ENCODE peak calls at places on chromosomes 16 and 17, in six cellular contexts. One of them, this sample, is unnamed.

GRCh38 chr17:65389956-65390355 is 171.5 kb downstream of the AXIN2 start:
- DNase-seq in H1: no peak
- DNase-seq in GM12891: no peak
- DNase-seq in K562: no peak
- DNase-seq in HepG2: no peak
- DNase-seq in GM12878: no peak
- DNase-seq in this sample: no peak

GRCh38 chr17:70767102-70767701 is 597.9 kb downstream of the KCNJ2 start:
- DNase-seq in HepG2: peak
- DNase-seq in GM12891: peak
- DNase-seq in H1: no peak
- DNase-seq in K562: peak
- DNase-seq in GM12878: no peak
- DNase-seq in this sample: no peak

GRCh38 chr17:75922173-75922961 is 17.7 kb upstream of the MRPL38 start:
- DNase-seq in H1: no peak
- DNase-seq in GM12878: no peak
- DNase-seq in GM12891: no peak
- DNase-seq in HepG2: no peak
- DNase-seq in K562: no peak
- DNase-seq in this sample: no peak

GRCh38 chr16:9033125-9033830 is 58.2 kb upstream of the HAPSTR1 start:
- DNase-seq in H1: peak
- DNase-seq in GM12891: no peak
- DNase-seq in HepG2: peak
- DNase-seq in GM12878: no peak
- DNase-seq in K562: peak
- DNase-seq in this sample: no peak

GRCh38 chr17:12438212-12438611 is 227.5 kb upstream of the MYOCD start:
- DNase-seq in HepG2: no peak
- DNase-seq in K562: no peak
- DNase-seq in GM12878: no peak
- DNase-seq in GM12891: no peak
- DNase-seq in H1: no peak
- DNase-seq in this sample: no peak

GRCh38 chr17:73976676-73977521 is 226.6 kb upstream of the RPL38 start:
- DNase-seq in K562: peak
- DNase-seq in H1: no peak
- DNase-seq in GM12891: no peak
- DNase-seq in GM12878: no peak
- DNase-seq in HepG2: no peak
- DNase-seq in this sample: no peak

GRCh38 chr16:30637952-30638351 is 12.8 kb upstream of the PRR14 start:
- DNase-seq in H1: no peak
- DNase-seq in GM12878: no peak
- DNase-seq in HepG2: peak
- DNase-seq in K562: peak
- DNase-seq in GM12891: no peak
- DNase-seq in this sample: no peak

GRCh38 chr16:9847146-9847545 is 335.1 kb downstream of the GRIN2A start:
- DNase-seq in GM12891: no peak
- DNase-seq in HepG2: no peak
- DNase-seq in H1: no peak
- DNase-seq in K562: no peak
- DNase-seq in GM12878: no peak
- DNase-seq in this sample: no peak

GRCh38 chr16:4261557-4262172 is 11.2 kb downstream of the TFAP4 start:
- DNase-seq in GM12891: no peak
- DNase-seq in K562: peak
- DNase-seq in HepG2: peak
- DNase-seq in H1: peak
- DNase-seq in GM12878: no peak
- DNase-seq in this sample: no peak

GRCh38 chr16:13911871-13912270 is 8.1 kb upstream of the ERCC4 start:
- DNase-seq in HepG2: no peak
- DNase-seq in H1: no peak
- DNase-seq in GM12891: no peak
- DNase-seq in K562: no peak
- DNase-seq in GM12878: no peak
- DNase-seq in this sample: no peak

GRCh38 chr17:49588726-49589555 is 13.3 kb downstream of the NXPH3 start:
- DNase-seq in HepG2: no peak
- DNase-seq in H1: no peak
- DNase-seq in GM12891: no peak
- DNase-seq in K562: no peak
- DNase-seq in GM12878: no peak
- DNase-seq in this sample: no peak

GRCh38 chr17:1985686-1986085 is 39.4 kb downstream of the RTN4RL1 start:
- DNase-seq in GM12891: no peak
- DNase-seq in GM12878: no peak
- DNase-seq in HepG2: no peak
- DNase-seq in H1: no peak
- DNase-seq in K562: no peak
- DNase-seq in this sample: no peak

GRCh38 chr17:7677388-7678067 is 9.8 kb downstream of the TP53 start:
- DNase-seq in K562: no peak
- DNase-seq in GM12891: no peak
- DNase-seq in GM12878: no peak
- DNase-seq in H1: no peak
- DNase-seq in HepG2: no peak
- DNase-seq in this sample: no peak

GRCh38 chr17:21165922-21166598 is 39.3 kb downstream of the DHRS7B start:
- DNase-seq in H1: no peak
- DNase-seq in HepG2: no peak
- DNase-seq in GM12891: no peak
- DNase-seq in GM12878: no peak
- DNase-seq in K562: no peak
- DNase-seq in this sample: no peak

GRCh38 chr16:3327514-3327913 is 22.2 kb downstream of the ZNF75A start:
- DNase-seq in HepG2: no peak
- DNase-seq in K562: no peak
- DNase-seq in GM12891: no peak
- DNase-seq in GM12878: no peak
- DNase-seq in H1: no peak
- DNase-seq in this sample: no peak

GRCh38 chr16:54080524-54081008 is 206.0 kb downstream of the IRX3 start:
- DNase-seq in GM12878: no peak
- DNase-seq in K562: no peak
- DNase-seq in HepG2: peak
- DNase-seq in GM12891: no peak
- DNase-seq in H1: no peak
- DNase-seq in this sample: no peak

GRCh38 chr16:53048139-53048915 is 4.4 kb downstream of the CHD9NB start:
- DNase-seq in GM12891: no peak
- DNase-seq in HepG2: peak
- DNase-seq in K562: no peak
- DNase-seq in H1: no peak
- DNase-seq in GM12878: no peak
- DNase-seq in this sample: no peak

GRCh38 chr17:7173687-7174602 is 5.2 kb downstream of the ASGR1 start:
- DNase-seq in GM12891: no peak
- DNase-seq in K562: peak
- DNase-seq in H1: peak
- DNase-seq in HepG2: no peak
- DNase-seq in GM12878: no peak
- DNase-seq in this sample: peak

DNA sequence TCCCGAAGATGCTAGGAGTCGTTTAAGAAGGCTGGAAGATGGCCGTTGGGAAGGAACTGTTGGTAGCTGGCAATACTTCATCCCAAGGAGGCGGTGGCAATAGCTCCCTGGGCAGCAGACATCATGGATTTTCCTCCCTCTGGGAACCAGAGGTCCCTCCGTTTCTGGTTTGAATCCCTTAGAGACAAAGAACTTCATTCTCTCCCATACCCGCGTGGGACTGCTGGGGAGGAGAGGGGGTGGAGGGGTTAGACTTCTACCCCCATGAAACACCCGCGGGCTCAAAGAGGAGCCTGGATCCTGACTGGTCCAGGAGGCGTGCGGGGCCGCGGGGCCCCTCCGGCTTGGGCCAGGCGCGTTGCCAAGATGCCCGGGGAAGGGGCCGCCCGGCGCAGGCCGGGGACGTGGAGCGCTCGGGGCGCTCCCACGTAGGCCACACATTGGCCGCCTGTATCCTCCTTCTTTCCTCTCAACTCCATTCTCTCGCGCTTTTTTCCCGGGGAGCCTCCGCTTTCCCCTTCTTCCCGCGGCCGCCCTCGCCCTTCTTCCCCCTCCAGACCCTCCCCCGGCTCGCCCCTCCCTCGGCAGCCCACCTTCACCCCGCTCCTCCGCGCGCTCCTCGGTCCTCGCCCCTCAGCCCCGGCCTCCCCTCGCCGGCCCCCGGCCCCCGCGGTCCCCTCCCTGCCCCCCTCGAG is 433 bp upstream of the MSL1 start:
- DNase-seq in H1: no peak
- DNase-seq in K562: peak
- DNase-seq in HepG2: no peak
- DNase-seq in GM12891: peak
- DNase-seq in GM12878: no peak
- DNase-seq in this sample: peak
- TF ChIP-seq POLR2A in H1: peak
- TF ChIP-seq POLR2A in K562: no peak
- TF ChIP-seq POLR2A in HepG2: peak
- TF ChIP-seq POLR2A in GM12891: no peak
- TF ChIP-seq POLR2A in GM12878: no peak
- TF ChIP-seq POLR2A in this sample: peak

GRCh38 chr16:48910214-48910613 is 300.2 kb upstream of the N4BP1 start:
- DNase-seq in GM12878: no peak
- DNase-seq in GM12891: no peak
- DNase-seq in K562: no peak
- DNase-seq in HepG2: no peak
- DNase-seq in H1: no peak
- DNase-seq in this sample: no peak

GRCh38 chr16:48912360-48912759 is 302.4 kb upstream of the N4BP1 start:
- DNase-seq in K562: no peak
- DNase-seq in GM12891: no peak
- DNase-seq in HepG2: no peak
- DNase-seq in H1: no peak
- DNase-seq in GM12878: peak
- DNase-seq in this sample: no peak

GRCh38 chr16:48914070-48914469 is 304.1 kb upstream of the N4BP1 start:
- DNase-seq in HepG2: no peak
- DNase-seq in K562: no peak
- DNase-seq in GM12878: no peak
- DNase-seq in H1: no peak
- DNase-seq in GM12891: no peak
- DNase-seq in this sample: no peak

GRCh38 chr16:48913384-48913783 is 303.4 kb upstream of the N4BP1 start:
- DNase-seq in K562: no peak
- DNase-seq in H1: no peak
- DNase-seq in GM12891: no peak
- DNase-seq in GM12878: no peak
- DNase-seq in HepG2: peak
- DNase-seq in this sample: no peak

GRCh38 chr16:48911700-48912099 is 301.7 kb upstream of the N4BP1 start:
- DNase-seq in HepG2: no peak
- DNase-seq in K562: no peak
- DNase-seq in GM12891: no peak
- DNase-seq in GM12878: no peak
- DNase-seq in H1: no peak
- DNase-seq in this sample: no peak
- TF ChIP-seq TAF1 in HepG2: no peak
- TF ChIP-seq TAF1 in K562: no peak
- TF ChIP-seq TAF1 in GM12891: no peak
- TF ChIP-seq TAF1 in GM12878: no peak
- TF ChIP-seq TAF1 in H1: no peak
- TF ChIP-seq TAF1 in this sample: no peak

GRCh38 chr16:24728011-24728410 is 1.4 kb upstream of the TNRC6A start:
- DNase-seq in GM12891: no peak
- DNase-seq in K562: no peak
- DNase-seq in HepG2: no peak
- DNase-seq in GM12878: no peak
- DNase-seq in H1: no peak
- DNase-seq in this sample: no peak

GRCh38 chr16:24728891-24729242 is 584 bp upstream of the TNRC6A start:
- DNase-seq in HepG2: no peak
- DNase-seq in H1: no peak
- DNase-seq in K562: no peak
- DNase-seq in GM12878: no peak
- DNase-seq in GM12891: peak
- DNase-seq in this sample: no peak

GRCh38 chr16:24729967-24730815 is 740 bp downstream of the TNRC6A start:
- DNase-seq in GM12891: no peak
- DNase-seq in K562: peak
- DNase-seq in HepG2: no peak
- DNase-seq in H1: no peak
- DNase-seq in GM12878: no peak
- DNase-seq in this sample: no peak

GRCh38 chr16:24730914-24731313 is 1.5 kb downstream of the TNRC6A start:
- DNase-seq in GM12878: no peak
- DNase-seq in H1: no peak
- DNase-seq in HepG2: no peak
- DNase-seq in K562: no peak
- DNase-seq in GM12891: no peak
- DNase-seq in this sample: no peak

GRCh38 chr16:24729243-24729966 is at the start of gene TNRC6A:
- DNase-seq in GM12878: peak
- DNase-seq in HepG2: peak
- DNase-seq in H1: peak
- DNase-seq in GM12891: peak
- DNase-seq in K562: peak
- DNase-seq in this sample: peak
- TF ChIP-seq POLR2A in GM12878: peak
- TF ChIP-seq POLR2A in HepG2: peak
- TF ChIP-seq POLR2A in H1: peak
- TF ChIP-seq POLR2A in GM12891: no peak
- TF ChIP-seq POLR2A in K562: peak
- TF ChIP-seq POLR2A in this sample: peak

GRCh38 chr17:62763891-62764600 is 44.1 kb downstream of the MARCHF10 start:
- DNase-seq in H1: no peak
- DNase-seq in HepG2: no peak
- DNase-seq in GM12891: no peak
- DNase-seq in GM12878: no peak
- DNase-seq in K562: peak
- DNase-seq in this sample: no peak

GRCh38 chr17:62761884-62762283 is 46.2 kb downstream of the MARCHF10 start:
- DNase-seq in H1: peak
- DNase-seq in GM12891: no peak
- DNase-seq in HepG2: no peak
- DNase-seq in K562: no peak
- DNase-seq in GM12878: no peak
- DNase-seq in this sample: no peak

GRCh38 chr17:62757518-62757951 is 50.6 kb downstream of the MARCHF10 start:
- DNase-seq in GM12891: no peak
- DNase-seq in GM12878: no peak
- DNase-seq in H1: no peak
- DNase-seq in HepG2: no peak
- DNase-seq in K562: no peak
- DNase-seq in this sample: no peak

GRCh38 chr17:62760059-62760887 is 47.8 kb downstream of the MARCHF10 start:
- DNase-seq in GM12878: no peak
- DNase-seq in HepG2: no peak
- DNase-seq in GM12891: no peak
- DNase-seq in H1: no peak
- DNase-seq in K562: no peak
- DNase-seq in this sample: no peak

GRCh38 chr17:62760888-62761267 is 47.2 kb downstream of the MARCHF10 start:
- DNase-seq in HepG2: no peak
- DNase-seq in GM12891: no peak
- DNase-seq in K562: no peak
- DNase-seq in GM12878: no peak
- DNase-seq in H1: no peak
- DNase-seq in this sample: no peak
- TF ChIP-seq TAF1 in HepG2: no peak
- TF ChIP-seq TAF1 in GM12891: no peak
- TF ChIP-seq TAF1 in K562: no peak
- TF ChIP-seq TAF1 in GM12878: no peak
- TF ChIP-seq TAF1 in H1: no peak
- TF ChIP-seq TAF1 in this sample: no peak

GRCh38 chr16:1543085-1543896 is 9.8 kb downstream of the TMEM204 start:
- DNase-seq in GM12878: peak
- DNase-seq in GM12891: peak
- DNase-seq in HepG2: peak
- DNase-seq in K562: peak
- DNase-seq in H1: no peak
- DNase-seq in this sample: no peak
- TF ChIP-seq POLR2A in GM12878: no peak
- TF ChIP-seq POLR2A in GM12891: no peak
- TF ChIP-seq POLR2A in HepG2: no peak
- TF ChIP-seq POLR2A in K562: no peak
- TF ChIP-seq POLR2A in H1: no peak
- TF ChIP-seq POLR2A in this sample: no peak